ENCODE peak calls at places on chromosomes 2 and 18, in seven cellular contexts. I, V, N, U, K, R and B are unnamed samples.

GRCh38 chr2:224983719-224984388 is 58.4 kb downstream of the DOCK10 start:
- DNase-seq in U (no peak), K (no peak), V (no peak), I (no peak), R (no peak), N (no peak), B (no peak)

GRCh38 chr2:10408649-10409579 is 39.2 kb downstream of the ODC1 start:
- DNase-seq in N (peak), U (peak), K (peak), I (peak), R (peak), V (peak), B (peak)

GRCh38 chr2:66173635-66174034 is 261.3 kb upstream of the MEIS1 start:
- DNase-seq in V (no peak), I (no peak), N (no peak), R (no peak), U (no peak), K (no peak), B (no peak)

GRCh38 chr2:12765203-12765602 is 48.5 kb downstream of the TRIB2 start:
- DNase-seq in R (no peak), I (no peak), N (no peak), K (no peak), U (no peak), V (no peak), B (no peak)

GRCh38 chr18:3869848-3870247 is 419.9 kb downstream of the TGIF1 start:
- DNase-seq in I (peak), K (no peak), V (no peak), U (no peak), R (no peak), N (no peak), B (no peak)

GRCh38 chr18:3604626-3605408 is 154.8 kb downstream of the TGIF1 start:
- DNase-seq in U (peak), N (no peak), K (no peak), R (no peak), V (no peak), I (peak), B (no peak)

GRCh38 chr18:45373286-45373880 is 241.9 kb upstream of the SLC14A2 start:
- DNase-seq in V (no peak), K (no peak), I (no peak), R (no peak), N (no peak), U (no peak), B (no peak)

GRCh38 chr2:241511091-241511741 is 2.8 kb upstream of the STK25 start:
- DNase-seq in V (no peak), K (no peak), U (no peak), N (no peak), R (no peak), I (no peak), B (no peak)

GRCh38 chr2:241271641-241272297 is 43.7 kb downstream of the HDLBP start:
- DNase-seq in N (peak), K (peak), I (peak), R (peak), V (peak), U (peak), B (peak)

GRCh38 chr2:21972580-21972979 is 848.8 kb downstream of the TDRD15 start:
- DNase-seq in U (no peak), R (no peak), I (no peak), N (no peak), K (no peak), V (no peak), B (no peak)

GRCh38 chr18:48841381-48842258 is 109.1 kb downstream of the SMAD7 start:
- DNase-seq in N (peak), V (no peak), R (no peak), K (peak), U (peak), I (no peak), B (no peak)

GRCh38 chr18:41444943-41445342 is 510.1 kb upstream of the PIK3C3 start:
- DNase-seq in K (no peak), U (no peak), N (no peak), R (no peak), I (no peak), V (no peak), B (no peak)

GRCh38 chr2:152406119-152406835 is 71.3 kb downstream of the FMNL2 start:
- DNase-seq in V (no peak), I (no peak), N (no peak), U (no peak), K (no peak), R (no peak), B (no peak)

GRCh38 chr2:80086831-80087230 is 217.7 kb downstream of the LRRTM1 start:
- DNase-seq in V (no peak), R (no peak), K (no peak), N (no peak), I (no peak), U (no peak), B (no peak)

GRCh38 chr2:39608690-39609457 is 56.8 kb upstream of the TMEM178A start:
- DNase-seq in N (no peak), V (no peak), U (no peak), R (no peak), I (no peak), K (no peak), B (no peak)

GRCh38 chr2:43236256-43236655 is 9.8 kb upstream of the ZFP36L2 start:
- DNase-seq in R (no peak), U (no peak), V (no peak), N (no peak), K (no peak), I (no peak), B (no peak)

GRCh38 chr2:119837759-119838158 is 78.0 kb downstream of the PTPN4 start:
- DNase-seq in K (no peak), U (no peak), R (no peak), V (no peak), I (no peak), N (no peak), B (no peak)

GRCh38 chr2:128868686-128869551 is 550.3 kb upstream of the HS6ST1 start:
- DNase-seq in K (no peak), V (no peak), U (no peak), N (no peak), I (no peak), R (no peak), B (no peak)

DNA sequence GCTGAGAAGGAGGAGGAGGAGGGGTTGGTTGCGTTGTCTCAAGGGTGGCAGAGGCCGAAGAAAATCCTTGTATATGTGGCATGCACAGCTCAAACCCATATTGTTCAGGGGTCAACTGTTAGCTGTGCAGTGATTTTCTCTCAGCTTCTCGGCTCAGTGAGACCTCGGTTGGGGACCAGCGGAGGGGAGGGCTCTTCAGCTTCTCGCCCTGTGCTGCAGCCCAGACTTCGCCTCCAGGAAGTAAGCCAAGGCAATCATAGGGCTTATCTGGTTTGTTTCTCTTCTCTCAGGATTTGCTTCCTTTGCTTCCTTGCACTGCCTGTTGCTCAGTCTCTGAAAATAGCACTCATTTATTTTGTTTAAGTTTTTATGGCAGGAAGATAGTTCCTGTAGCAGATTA is 85.5 kb downstream of the SOWAHC start:
- DNase-seq in V (no peak), K (no peak), I (no peak), U (no peak), N (no peak), R (no peak), B (no peak)
- H3K27ac ChIP-seq in V (no peak), K (peak), I (no peak), U (peak), N (peak), R (no peak), B (peak)

DNA sequence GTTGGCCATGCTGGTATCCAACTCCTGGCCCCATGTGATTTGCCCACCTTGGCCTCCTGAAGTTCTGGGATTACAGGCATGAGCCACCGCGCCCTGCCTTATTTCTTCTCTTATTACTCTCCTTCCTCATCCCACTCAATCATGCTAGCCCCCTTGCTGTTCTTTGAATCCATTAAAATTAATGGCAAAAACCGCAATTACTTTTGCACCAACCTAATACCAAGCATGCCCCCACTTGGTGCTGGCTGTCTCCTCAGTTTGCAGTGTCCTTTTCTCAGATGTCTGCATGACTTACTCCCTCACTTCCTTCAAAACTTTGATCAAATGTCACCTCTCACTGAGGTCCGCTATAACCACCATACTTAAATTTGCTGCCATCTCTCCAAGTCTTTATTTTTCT is 34.6 kb downstream of the DYTN start:
- DNase-seq in N (no peak), V (no peak), K (no peak), U (no peak), R (no peak), I (no peak), B (no peak)
- H3K27ac ChIP-seq in N (no peak), V (no peak), K (no peak), U (no peak), R (no peak), I (no peak), B (no peak)

GRCh38 chr2:219451626-219452360 is 17.1 kb downstream of the SPEG start:
- DNase-seq in I (no peak), R (no peak), N (peak), U (no peak), K (peak), V (peak), B (no peak)
- H3K27ac ChIP-seq in I (peak), R (no peak), N (peak), U (peak), K (peak), V (no peak), B (peak)

DNA sequence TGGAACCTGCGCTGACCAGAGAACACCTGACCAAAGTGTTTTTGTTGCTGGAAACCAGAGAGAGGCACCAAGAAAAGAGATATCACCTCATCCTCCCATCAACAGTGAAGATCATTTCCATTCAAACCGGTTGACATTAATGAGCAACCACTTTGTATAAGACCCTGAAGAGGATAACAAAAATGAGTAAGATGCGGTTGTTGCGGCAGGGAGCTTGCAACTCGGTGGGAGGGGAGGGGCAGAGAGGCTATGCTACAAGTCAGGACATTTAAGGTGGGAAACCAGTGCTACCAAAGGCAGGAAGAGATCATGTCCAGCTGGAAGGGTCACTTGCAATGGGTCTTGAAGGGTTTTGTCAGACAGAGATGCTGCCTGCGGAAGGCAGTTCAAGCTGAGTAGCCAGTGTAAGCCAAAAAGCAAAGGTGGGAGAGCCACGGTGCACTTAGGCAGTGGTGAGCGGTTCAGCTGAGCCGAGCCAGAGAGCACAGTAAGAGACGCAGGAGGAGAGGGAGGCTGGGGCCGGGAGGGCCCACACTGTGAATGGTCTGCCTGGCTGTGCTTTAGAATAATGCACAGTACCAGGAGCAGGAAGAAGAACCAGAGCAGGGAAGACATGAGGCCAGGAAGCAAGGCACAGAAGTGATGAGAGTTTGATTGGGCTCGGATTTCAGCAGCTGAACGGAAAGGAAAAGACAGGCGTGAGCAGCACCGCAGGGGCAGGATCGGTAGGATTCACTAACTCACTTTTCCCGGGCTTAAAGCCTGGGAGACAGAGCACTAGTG is 24.4 kb upstream of the DTNB start:
- DNase-seq in K (no peak), V (no peak), N (no peak), R (no peak), I (no peak), U (no peak), B (no peak)
- H3K27ac ChIP-seq in K (no peak), V (no peak), N (no peak), R (no peak), I (no peak), U (no peak), B (no peak)

DNA sequence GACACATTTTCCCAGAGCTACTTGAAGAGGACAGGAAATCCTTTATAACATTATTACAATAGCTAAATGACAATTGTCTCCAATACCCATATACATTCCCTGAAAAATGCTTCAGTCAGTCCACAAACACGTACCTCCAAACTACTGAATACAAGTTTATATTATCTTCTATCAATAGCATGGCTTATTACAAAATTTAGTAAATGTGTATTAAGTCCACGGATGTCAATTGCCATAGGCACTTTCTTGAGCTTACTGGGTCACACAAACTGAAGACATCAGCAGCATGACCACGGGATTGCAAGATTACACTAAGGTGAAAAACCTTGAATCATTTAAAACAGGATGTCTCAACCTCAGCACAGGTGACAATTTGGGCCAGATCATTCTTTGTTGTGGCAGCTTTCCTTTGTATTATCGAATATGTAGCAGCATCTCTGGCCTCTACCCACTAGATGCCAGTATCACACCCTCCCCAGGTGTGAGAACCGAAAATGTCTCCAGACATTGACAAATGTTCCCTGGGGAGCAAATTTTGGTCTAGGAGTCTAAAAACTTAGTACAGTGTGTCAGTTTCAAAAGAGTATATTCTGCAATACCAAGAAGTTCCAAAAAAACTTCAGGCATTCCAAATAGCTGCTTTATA is 1.4 kb downstream of the MBD2 start:
- DNase-seq in R (peak), V (no peak), K (no peak), I (peak), N (no peak), U (no peak), B (no peak)
- H3K27ac ChIP-seq in R (peak), V (no peak), K (peak), I (peak), N (peak), U (peak), B (peak)